ENCODE peak calls at places on chromosomes 16 and 17, in ten cellular contexts. U is HAP-1, R is A673, X is uterus, B is cardiac muscle cell, A is neuronal stem cell, S is upper lobe of right lung, N is stomach, T is heart left ventricle, C is tibial nerve. Y is an unnamed sample.

GRCh38 chr16:8673611-8674412 is 605 bp upstream of the ABAT start:
- DNase-seq in T (no peak), R (no peak), N (no peak), X (no peak), B (no peak), A (no peak), S (no peak), U (no peak), C (no peak), Y (no peak)

GRCh38 chr17:67993153-67993997 is 2.9 kb downstream of the C17orf58 start:
- DNase-seq in T (peak; percentile 93), R (peak; percentile 91), B (peak; percentile 91), A (peak; percentile 84), N (peak; percentile 87), S (peak; percentile 94), X (peak; percentile 74), U (peak; percentile 76), C (peak; percentile 55), Y (peak; percentile 51)

GRCh38 chr16:22787456-22788189 is 26.3 kb upstream of the HS3ST2 start:
- DNase-seq in A (no peak), B (no peak), N (no peak), S (no peak), U (no peak), C (no peak), T (no peak), X (no peak), R (peak; percentile 46), Y (no peak)

GRCh38 chr16:89827383-89828198 is 684 bp upstream of the SPIRE2 start:
- DNase-seq in R (peak; percentile 40), U (peak; percentile 12), A (peak; percentile 58), T (no peak), B (peak; percentile 77), C (no peak), S (no peak), N (peak; percentile 61), X (no peak), Y (no peak)

GRCh38 chr16:8714143-8714542 is 39.7 kb downstream of the ABAT start:
- DNase-seq in R (no peak), N (no peak), S (no peak), X (no peak), B (no peak), T (no peak), A (no peak), C (no peak), U (no peak), Y (no peak)

GRCh38 chr17:33109331-33110072 is 117.9 kb downstream of the SPACA3 start:
- DNase-seq in A (no peak), R (no peak), B (no peak), S (no peak), X (no peak), C (no peak), T (no peak), U (no peak), N (no peak), Y (no peak)

GRCh38 chr17:56910509-56911235 is 3.2 kb downstream of the TRIM25 start:
- DNase-seq in A (no peak), T (no peak), S (no peak), R (no peak), U (no peak), N (no peak), C (no peak), B (no peak), X (no peak), Y (no peak)

GRCh38 chr16:85863384-85863774 is 35.6 kb upstream of the IRF8 start:
- DNase-seq in B (peak; percentile 25), X (no peak), R (no peak), S (no peak), C (no peak), A (no peak), T (no peak), U (no peak), N (no peak), Y (no peak)

GRCh38 chr16:88914750-88915368 is 48.4 kb upstream of the PABPN1L start:
- DNase-seq in C (peak; percentile 26), S (no peak), U (no peak), B (peak; percentile 45), A (no peak), R (peak; percentile 60), X (no peak), N (no peak), T (no peak), Y (no peak)

GRCh38 chr17:56960596-56961538 is at the start of gene COIL:
- DNase-seq in A (peak; percentile 91), S (peak; percentile 94), T (peak; percentile 95), B (peak; percentile 95), C (peak; percentile 94), X (peak; percentile 90), R (peak; percentile 96), N (peak; percentile 95), U (peak; percentile 75), Y (peak; percentile 86)

GRCh38 chr17:64281962-64282752 is 19.1 kb upstream of the TEX2 start:
- DNase-seq in X (peak; percentile 55), U (peak; percentile 69), S (no peak), N (peak; percentile 68), C (peak; percentile 60), B (peak; percentile 90), A (peak; percentile 54), T (no peak), R (peak; percentile 85), Y (no peak)

GRCh38 chr17:35801583-35802224 is 6.3 kb upstream of the MMP28 start:
- DNase-seq in B (peak; percentile 93), N (peak; percentile 72), T (peak; percentile 88), U (no peak), X (peak; percentile 88), A (no peak), C (peak; percentile 61), R (peak; percentile 27), S (peak; percentile 75), Y (no peak)

GRCh38 chr16:3377917-3378316 is 22.2 kb downstream of the OR2C1 start:
- DNase-seq in S (no peak), T (no peak), N (no peak), R (no peak), U (no peak), A (no peak), B (no peak), X (no peak), C (no peak), Y (no peak)

GRCh38 chr16:3388325-3388724 is 12.5 kb downstream of the ZSCAN32 start:
- DNase-seq in B (no peak), X (no peak), C (no peak), R (no peak), T (no peak), A (no peak), U (no peak), S (no peak), N (no peak), Y (no peak)

DNA sequence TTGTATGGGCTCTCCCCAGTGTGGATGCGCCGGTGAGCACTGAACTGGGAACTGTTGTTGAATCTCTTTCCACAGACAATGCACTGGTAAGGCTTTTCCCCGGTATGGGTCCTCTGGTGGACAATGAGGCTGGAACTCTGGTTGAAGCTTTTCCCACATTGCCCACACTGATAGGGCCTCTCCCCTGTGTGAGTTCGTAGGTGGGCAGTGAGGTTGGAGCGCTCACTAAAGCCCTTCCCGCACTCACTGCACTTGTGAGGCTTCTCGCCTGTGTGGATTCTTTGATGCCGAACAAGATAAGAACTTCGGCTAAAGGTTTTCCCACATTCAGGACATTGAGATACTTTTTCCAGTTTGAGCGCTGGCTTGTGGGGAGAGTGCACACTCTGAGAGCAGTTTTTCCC is 17.8 kb downstream of the ZSCAN32 start:
- DNase-seq in T (no peak), N (no peak), B (no peak), U (no peak), A (no peak), S (no peak), R (no peak), C (no peak), X (no peak), Y (no peak)
- H3K9me3 ChIP-seq in T (peaks cover 24% of the 10 kb centered on the region), N (peaks cover 20% of the 10 kb centered on the region), B (peaks cover 10% of the 10 kb centered on the region), U (peaks cover 22% of the 10 kb centered on the region), A (peaks cover 44% of the 10 kb centered on the region), S (peaks cover 70% of the 10 kb centered on the region), R (peaks cover 63% of the 10 kb centered on the region), C (peaks cover 17% of the 10 kb centered on the region), X (peaks cover 8% of the 10 kb centered on the region), Y (peaks cover 66% of the 10 kb centered on the region)

GRCh38 chr17:74070374-74070773 is 133.1 kb upstream of the RPL38 start:
- DNase-seq in T (no peak), S (no peak), N (no peak), R (no peak), B (no peak), C (no peak), X (no peak), U (no peak), A (no peak), Y (no peak)

GRCh38 chr17:74077231-74077630 is 126.2 kb upstream of the RPL38 start:
- DNase-seq in T (no peak), U (no peak), C (no peak), S (no peak), A (no peak), N (no peak), X (no peak), R (no peak), B (no peak), Y (no peak)

GRCh38 chr17:74076446-74076845 is 127.0 kb upstream of the RPL38 start:
- DNase-seq in B (no peak), T (no peak), U (no peak), X (no peak), A (no peak), N (no peak), S (no peak), C (no peak), R (no peak), Y (no peak)

GRCh38 chr17:74072340-74072739 is 131.1 kb upstream of the RPL38 start:
- DNase-seq in R (no peak), A (no peak), N (no peak), B (no peak), C (no peak), U (no peak), T (no peak), S (no peak), X (no peak), Y (no peak)

GRCh38 chr17:74071280-74071679 is 132.2 kb upstream of the RPL38 start:
- DNase-seq in T (no peak), S (no peak), N (no peak), U (no peak), R (no peak), B (no peak), C (no peak), X (no peak), A (no peak), Y (no peak)
- H3K4me1 ChIP-seq in T (no peaks in the 10 kb centered on the region), S (no peaks in the 10 kb centered on the region), N (no peaks in the 10 kb centered on the region), U (no peaks in the 10 kb centered on the region), R (no peaks in the 10 kb centered on the region), B (no peaks in the 10 kb centered on the region), C (no peaks in the 10 kb centered on the region), X (no peaks in the 10 kb centered on the region), A (no peaks in the 10 kb centered on the region), Y (no peaks in the 10 kb centered on the region)

DNA sequence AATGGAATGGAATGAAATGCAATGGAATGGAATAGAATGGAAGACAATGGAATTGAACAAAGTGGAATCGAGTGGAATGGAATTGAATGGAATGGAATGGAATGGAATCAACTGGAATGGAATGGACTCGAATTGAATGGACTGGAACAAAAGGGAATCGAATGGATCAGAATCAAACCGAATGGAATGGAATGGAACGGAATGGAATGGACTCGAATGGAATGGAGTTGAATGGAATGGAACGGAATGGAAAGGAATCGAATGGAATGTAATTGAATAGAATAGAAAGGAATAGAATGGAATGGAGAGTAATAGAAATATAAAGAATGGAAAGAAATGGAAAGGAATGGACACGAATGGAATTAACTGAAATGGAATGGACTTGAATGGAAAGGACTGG is 475.2 kb upstream of the WSB1 start:
- DNase-seq in A (peak; percentile 58), B (peak; percentile 6), T (no peak), S (no peak), R (no peak), C (no peak), X (no peak), U (peak; percentile 3), N (no peak), Y (no peak)
- H3K9me3 ChIP-seq in A (peaks cover 32% of the 10 kb centered on the region), B (peaks cover 8% of the 10 kb centered on the region), T (no peaks in the 10 kb centered on the region), S (peaks cover 39% of the 10 kb centered on the region), R (peaks cover 86% of the 10 kb centered on the region), C (no peaks in the 10 kb centered on the region), X (no peaks in the 10 kb centered on the region), U (peaks cover 19% of the 10 kb centered on the region), N (peaks cover 95% of the 10 kb centered on the region), Y (peaks cover 6% of the 10 kb centered on the region)

GRCh38 chr17:76956846-76957540 is 88.8 kb downstream of the MGAT5B start:
- DNase-seq in T (peak; percentile 31), A (no peak), X (no peak), N (no peak), U (no peak), B (no peak), S (peak; percentile 29), R (no peak), C (no peak), Y (no peak)
- H3K4me1 ChIP-seq in T (no peaks in the 10 kb centered on the region), A (peaks cover 9% of the 10 kb centered on the region), X (no peaks in the 10 kb centered on the region), N (no peaks in the 10 kb centered on the region), U (no peaks in the 10 kb centered on the region), B (peaks cover 7% of the 10 kb centered on the region), S (no peaks in the 10 kb centered on the region), R (no peaks in the 10 kb centered on the region), C (no peaks in the 10 kb centered on the region), Y (no peaks in the 10 kb centered on the region)